ENCODE peak calls at places on chromosome 2, in five cellular contexts. One of them, this sample, is unnamed.

GRCh38 chr2:23537991-23538390 is 153.0 kb downstream of the KLHL29 start:
- DNase-seq in T-helper 1 cell: no peak
- DNase-seq in IMR-90: peak; percentile 67
- DNase-seq in psoas muscle: no peak
- DNase-seq in nephron progenitor cell: no peak
- DNase-seq in this sample: no peak

GRCh38 chr2:134308474-134309385 is 54.9 kb downstream of the MGAT5 start:
- DNase-seq in IMR-90: no peak
- DNase-seq in nephron progenitor cell: no peak
- DNase-seq in T-helper 1 cell: no peak
- DNase-seq in psoas muscle: no peak
- DNase-seq in this sample: no peak

GRCh38 chr2:196917802-196918201 is 8.7 kb downstream of the PGAP1 start:
- DNase-seq in T-helper 1 cell: no peak
- DNase-seq in psoas muscle: no peak
- DNase-seq in IMR-90: no peak
- DNase-seq in nephron progenitor cell: no peak
- DNase-seq in this sample: no peak

GRCh38 chr2:55112229-55113016 is 62.2 kb upstream of the RTN4 start:
- DNase-seq in psoas muscle: peak; percentile 93
- DNase-seq in T-helper 1 cell: no peak
- DNase-seq in IMR-90: peak; percentile 78
- DNase-seq in nephron progenitor cell: peak; percentile 32
- DNase-seq in this sample: no peak

GRCh38 chr2:20600756-20601325 is 50.1 kb downstream of the HS1BP3 start:
- DNase-seq in T-helper 1 cell: no peak
- DNase-seq in IMR-90: no peak
- DNase-seq in psoas muscle: no peak
- DNase-seq in nephron progenitor cell: no peak
- DNase-seq in this sample: no peak

GRCh38 chr2:152507941-152508340 is 173.0 kb downstream of the FMNL2 start:
- DNase-seq in nephron progenitor cell: no peak
- DNase-seq in T-helper 1 cell: no peak
- DNase-seq in psoas muscle: no peak
- DNase-seq in IMR-90: no peak
- DNase-seq in this sample: no peak

GRCh38 chr2:126221506-126221905 is 434.5 kb upstream of the GYPC start:
- DNase-seq in IMR-90: no peak
- DNase-seq in nephron progenitor cell: no peak
- DNase-seq in T-helper 1 cell: no peak
- DNase-seq in psoas muscle: no peak
- DNase-seq in this sample: no peak

GRCh38 chr2:112019510-112019909 is 35.6 kb upstream of the TMEM87B start:
- DNase-seq in IMR-90: no peak
- DNase-seq in T-helper 1 cell: no peak
- DNase-seq in psoas muscle: no peak
- DNase-seq in nephron progenitor cell: no peak
- DNase-seq in this sample: no peak